ENCODE peak calls at places on chromosomes 1 and 21, in seven cellular contexts. H, R, V, G, M, O and P are unnamed samples. For H4K20me1, the result is how much of the 10 kb centered on the place peaks cover.

GRCh38 chr1:26111530-26112406 is at the start of gene PDIK1L:
- DNase-seq in G (peak), O (peak), R (peak), M (peak), H (peak), V (peak), P (peak)

GRCh38 chr1:211327341-211327921 is 798 bp downstream of the TRAF5 start:
- DNase-seq in G (peak), M (no peak), O (peak), V (peak), R (peak), H (peak), P (peak)

GRCh38 chr1:18582890-18583289 is 47.8 kb upstream of the PAX7 start:
- DNase-seq in H (no peak), O (no peak), M (no peak), G (no peak), V (no peak), R (no peak), P (no peak)

GRCh38 chr21:45405271-45405818 is 380 bp downstream of the COL18A1 start:
- DNase-seq in R (peak), G (no peak), M (no peak), O (peak), V (no peak), H (no peak), P (peak)

GRCh38 chr1:59926381-59927243 is at the start of gene CYP2J2:
- DNase-seq in G (peak), H (peak), M (no peak), R (peak), V (peak), O (no peak), P (peak)

GRCh38 chr1:26122988-26123973 is 11.7 kb downstream of the PDIK1L start:
- DNase-seq in G (no peak), M (no peak), V (no peak), O (peak), H (no peak), R (no peak), P (no peak)

GRCh38 chr1:8266436-8267165 is 51.3 kb upstream of the SLC45A1 start:
- DNase-seq in M (no peak), R (no peak), G (peak), V (peak), H (no peak), O (no peak), P (no peak)

GRCh38 chr1:48784301-48784700 is 7.6 kb upstream of the BEND5 start:
- DNase-seq in R (no peak), H (no peak), O (no peak), M (no peak), G (no peak), V (no peak), P (no peak)

GRCh38 chr1:98388431-98388830 is 273.1 kb upstream of the SNX7 start:
- DNase-seq in O (peak), R (no peak), H (peak), M (no peak), V (no peak), G (no peak), P (no peak)

GRCh38 chr1:148362141-148362929 is 120.8 kb downstream of the PPIAL4G start:
- DNase-seq in G (peak), R (no peak), V (peak), O (peak), H (no peak), M (no peak), P (peak)

GRCh38 chr1:43554444-43554992 is 23.8 kb downstream of the PTPRF start:
- DNase-seq in R (peak), V (peak), M (peak), H (peak), O (peak), G (peak), P (no peak)

GRCh38 chr1:208203848-208204609 is 40.2 kb downstream of the PLXNA2 start:
- DNase-seq in R (no peak), G (no peak), H (peak), O (no peak), M (no peak), V (no peak), P (no peak)

GRCh38 chr1:76254165-76255043 is 179.9 kb downstream of the ST6GALNAC3 start:
- DNase-seq in M (no peak), R (no peak), V (no peak), O (no peak), G (no peak), H (peak), P (peak)

GRCh38 chr1:44235794-44236193 is 22.5 kb downstream of the DMAP1 start:
- DNase-seq in O (no peak), R (no peak), G (no peak), V (no peak), M (no peak), H (no peak), P (no peak)

GRCh38 chr1:33343539-33343938 is 22.6 kb upstream of the A3GALT2 start:
- DNase-seq in H (no peak), V (no peak), R (no peak), M (no peak), O (no peak), G (no peak), P (no peak)

GRCh38 chr1:33342041-33342723 is 21.3 kb upstream of the A3GALT2 start:
- DNase-seq in H (peak), V (peak), M (peak), G (peak), O (peak), R (no peak), P (peak)

GRCh38 chr1:33347650-33347992 is 26.7 kb upstream of the A3GALT2 start:
- DNase-seq in R (no peak), H (peak), G (no peak), O (peak), M (peak), V (no peak), P (peak)

GRCh38 chr1:33346921-33347649 is 26.2 kb upstream of the A3GALT2 start:
- DNase-seq in V (no peak), R (no peak), M (peak), O (peak), G (no peak), H (peak), P (peak)

GRCh38 chr1:33344896-33345295 is 24.0 kb upstream of the A3GALT2 start:
- DNase-seq in V (no peak), M (no peak), R (no peak), O (no peak), G (no peak), H (no peak), P (no peak)
- H4K20me1 ChIP-seq in V (under half), M (under half), R (half or more), O (half or more), G (under half), H (under half), P (half or more)

GRCh38 chr1:235278233-235278914 is 49.6 kb downstream of the ARID4B start:
- DNase-seq in O (no peak), V (no peak), H (no peak), R (no peak), G (no peak), M (no peak), P (no peak)
- H4K20me1 ChIP-seq in O (half or more), V (under half), H (under half), R (half or more), G (half or more), M (half or more), P (half or more)

DNA sequence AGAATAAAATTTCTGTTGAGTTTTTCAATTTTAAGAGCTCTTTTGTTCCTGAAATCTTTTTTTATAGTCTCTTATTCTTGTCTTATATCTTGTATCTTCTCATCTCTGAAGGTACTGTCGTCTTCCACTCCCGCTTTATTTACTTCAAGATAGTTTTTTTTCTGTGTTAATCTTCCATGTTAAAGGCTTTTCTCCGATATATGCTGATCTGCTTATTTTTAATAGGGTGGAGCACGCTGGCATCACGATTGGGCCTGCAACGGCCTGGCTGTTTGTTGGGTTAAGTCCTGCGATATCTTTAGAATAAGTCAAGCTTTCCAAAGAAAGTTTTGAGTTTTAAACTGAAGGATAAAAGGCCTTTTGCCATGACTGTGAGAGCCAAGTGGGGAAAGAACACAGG is 35.7 kb downstream of the MRPS6 start:
- DNase-seq in H (no peak), V (no peak), G (no peak), O (no peak), M (no peak), R (no peak), P (no peak)
- H4K20me1 ChIP-seq in H (under half), V (under half), G (under half), O (under half), M (under half), R (under half), P (under half)

DNA sequence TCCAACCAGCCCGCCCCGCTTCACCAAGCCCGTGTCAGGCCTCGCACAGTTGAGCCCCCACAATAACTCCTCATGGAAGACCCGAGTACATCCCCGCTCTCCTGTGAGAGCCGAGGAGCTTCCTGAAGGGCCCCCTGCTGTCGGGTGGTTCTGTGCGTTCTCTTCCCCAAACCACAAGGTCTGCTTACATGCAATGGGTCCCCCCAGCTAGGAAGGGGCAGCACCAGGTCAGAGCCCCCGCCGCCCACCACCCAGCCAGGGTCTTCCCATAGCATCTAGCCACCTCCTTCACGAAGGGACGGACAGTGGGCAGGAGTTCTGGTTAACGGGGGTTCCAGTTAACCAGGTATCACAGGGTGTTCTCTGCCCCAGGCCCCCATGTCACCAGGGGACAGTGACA is 51.5 kb downstream of the GLIS1 start:
- DNase-seq in M (no peak), R (no peak), O (no peak), G (no peak), H (no peak), V (no peak), P (no peak)
- H4K20me1 ChIP-seq in M (under half), R (under half), O (under half), G (under half), H (under half), V (under half), P (under half)

DNA sequence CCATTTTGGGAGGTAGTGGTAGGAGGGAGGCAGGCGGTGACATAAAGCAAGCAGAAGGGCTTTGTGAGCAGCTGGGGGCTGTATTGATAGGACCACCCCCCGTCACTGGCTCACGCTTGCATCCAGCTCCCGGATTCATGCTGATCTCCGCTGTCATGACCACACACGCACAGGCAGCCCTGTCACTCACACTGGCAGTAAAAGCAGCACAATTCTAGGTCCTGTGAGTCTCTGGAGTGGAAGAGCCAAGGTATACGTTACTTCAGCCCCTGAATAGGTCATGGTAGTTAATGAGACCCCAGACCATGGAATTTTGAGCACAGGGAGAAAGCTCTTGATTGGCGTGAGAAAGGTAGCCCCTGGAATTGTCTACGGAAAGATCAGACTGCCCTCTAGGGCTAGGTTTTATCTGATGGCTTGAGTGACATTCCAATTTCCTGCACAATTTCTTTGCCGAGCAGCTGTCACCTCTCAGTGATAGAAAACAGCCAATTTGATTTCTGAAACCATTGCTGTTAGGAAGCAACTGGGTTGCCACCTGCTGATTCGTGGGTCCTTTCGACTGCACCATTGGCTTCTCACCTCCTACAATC is 5.4 kb downstream of the OR2B11 start:
- DNase-seq in G (no peak), M (no peak), O (no peak), R (no peak), H (no peak), V (no peak), P (no peak)
- H4K20me1 ChIP-seq in G (under half), M (under half), O (under half), R (under half), H (under half), V (under half), P (under half)

DNA sequence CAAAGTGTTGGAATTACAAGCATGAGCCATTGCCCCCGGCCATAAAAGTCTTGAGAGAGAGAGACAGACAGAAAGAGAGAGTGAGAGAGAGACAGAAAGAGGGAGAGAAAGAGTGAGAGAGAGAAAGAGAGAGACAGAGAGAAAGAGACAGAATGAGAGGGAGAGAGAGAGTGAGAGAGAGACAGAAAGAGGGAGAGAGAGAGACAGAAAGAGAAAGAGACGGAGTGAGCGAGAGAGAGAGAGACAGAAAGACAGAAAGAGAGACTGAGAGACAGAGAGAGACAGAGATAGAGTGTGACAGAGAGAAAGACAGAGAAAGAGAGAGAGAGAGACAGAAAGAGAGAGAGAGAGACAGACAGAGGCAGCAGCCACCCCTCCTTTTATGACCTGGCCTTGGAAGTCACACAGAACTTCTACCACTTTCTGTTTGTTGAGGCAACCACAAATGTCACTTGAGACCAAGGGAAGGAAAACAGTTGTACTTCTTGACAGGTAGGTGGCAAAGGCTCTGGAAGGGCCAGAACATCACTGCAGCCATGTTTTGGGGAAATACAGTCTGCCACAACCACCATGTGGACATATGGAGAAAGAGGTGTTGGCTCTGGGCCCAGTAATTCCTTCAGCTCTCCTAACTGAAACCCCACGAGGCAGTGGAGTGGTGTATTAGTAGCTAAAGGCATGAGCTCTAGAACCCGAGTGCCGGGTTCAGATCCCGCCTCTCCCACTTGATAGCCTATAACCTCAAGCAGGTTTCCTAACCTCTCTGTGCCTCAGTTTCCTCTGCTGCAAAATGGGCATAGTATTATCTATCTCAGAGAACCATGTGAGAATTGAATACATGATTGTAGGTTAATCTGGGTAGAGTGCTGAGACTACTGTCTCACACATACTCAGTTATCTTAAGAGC is 50.6 kb downstream of the TNFRSF8 start:
- DNase-seq in G (no peak), O (peak), R (no peak), M (no peak), H (peak), V (no peak), P (no peak)
- H4K20me1 ChIP-seq in G (under half), O (under half), R (under half), M (under half), H (under half), V (under half), P (under half)

GRCh38 chr21:43790053-43790524 is 712 bp downstream of the RRP1 start:
- DNase-seq in G (no peak), O (no peak), R (no peak), H (no peak), V (no peak), M (no peak), P (no peak)
- H4K20me1 ChIP-seq in G (under half), O (under half), R (under half), H (under half), V (under half), M (under half), P (under half)

DNA sequence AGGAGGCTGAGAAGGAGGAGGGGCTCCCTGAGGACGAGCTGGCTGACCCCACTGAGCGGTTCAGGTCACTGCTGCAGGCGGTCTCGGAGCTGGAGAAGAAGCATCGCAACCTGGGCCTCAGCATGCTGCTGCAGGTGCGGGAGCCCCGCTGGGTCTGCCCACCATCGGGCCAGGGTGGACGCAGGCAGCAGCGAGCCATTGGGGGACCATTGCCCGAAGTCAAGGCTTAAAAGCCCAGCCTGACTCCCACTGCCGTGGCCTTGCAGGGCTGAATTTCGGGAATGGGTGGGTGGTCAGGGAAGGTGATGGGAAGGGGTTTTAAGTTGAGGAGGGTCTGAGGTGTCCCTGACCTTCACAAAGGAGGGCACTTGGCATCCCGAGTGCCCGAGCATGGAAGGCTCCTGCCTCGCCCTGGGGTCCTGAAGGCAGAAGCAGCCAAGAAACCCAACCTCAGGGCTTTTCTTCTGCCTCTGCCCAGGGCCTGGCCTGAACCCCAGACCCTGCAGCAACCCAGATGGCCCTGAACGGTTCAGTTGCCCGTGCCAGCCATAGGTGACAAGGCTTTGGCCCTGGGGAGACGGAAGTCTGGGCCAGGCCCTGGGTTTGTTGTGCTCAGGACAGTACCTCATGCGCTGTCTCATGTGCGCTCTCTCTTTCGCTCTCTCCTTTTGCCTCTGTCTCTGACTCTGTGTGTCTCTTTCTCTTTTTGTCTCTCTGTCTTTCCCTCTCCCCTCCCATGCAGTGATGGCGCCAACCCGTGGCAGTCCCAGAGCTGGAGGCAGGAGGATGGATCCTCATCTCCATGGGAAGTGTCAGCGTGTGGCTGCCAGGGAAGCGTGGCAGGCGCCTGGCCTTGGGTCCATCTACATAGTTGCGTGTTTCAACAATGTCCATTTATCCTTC is 6.2 kb downstream of the RNF187 start:
- DNase-seq in M (no peak), H (no peak), G (no peak), R (no peak), V (no peak), O (no peak), P (no peak)
- H4K20me1 ChIP-seq in M (under half), H (under half), G (under half), R (under half), V (under half), O (under half), P (under half)